ENCODE peak calls at places on chromosomes 16 and 17, in seven cellular contexts. V is naive thymus-derived CD4-positive, alpha-beta T cell; X is adrenal gland; J is GM06990; Q is brain microvascular endothelial cell; H is adipocyte; W is Caco-2. P is an unnamed sample.
A peak's percentile ranks its signal among the peaks of the same experiment; 100 is the strongest.

GRCh38 chr16:11252482-11252931 is 3.5 kb downstream of the SOCS1 start:
- DNase-seq in J (no peak), X (no peak), Q (no peak), H (no peak), V (no peak), W (no peak), P (no peak)

GRCh38 chr17:21039839-21040575 is 2.8 kb downstream of the USP22 start:
- DNase-seq in V (peak; percentile 13), W (peak; percentile 45), Q (no peak), J (no peak), X (no peak), H (peak; percentile 55), P (no peak)

GRCh38 chr16:19524866-19525723 is 1.4 kb downstream of the CCP110 start:
- DNase-seq in Q (no peak), X (no peak), J (no peak), V (no peak), W (no peak), H (no peak), P (no peak)

GRCh38 chr17:40363480-40363838 is 1.1 kb downstream of the GJD3 start:
- DNase-seq in W (no peak), V (no peak), X (peak; percentile 38), J (no peak), H (peak; percentile 56), Q (no peak), P (peak; percentile 49)

GRCh38 chr16:70747703-70748631 is 53.0 kb downstream of the VAC14 start:
- DNase-seq in W (no peak), V (no peak), H (no peak), X (no peak), Q (no peak), J (no peak), P (no peak)

GRCh38 chr17:76547183-76547641 is 7.4 kb downstream of the PRCD start:
- DNase-seq in J (no peak), H (peak; percentile 84), V (peak; percentile 63), X (peak; percentile 65), W (peak; percentile 80), Q (peak; percentile 76), P (peak; percentile 75)

GRCh38 chr17:62178579-62178978 is 113.5 kb upstream of the MED13 start:
- DNase-seq in W (no peak), Q (peak; percentile 3), H (peak; percentile 20), J (no peak), V (no peak), X (peak; percentile 22), P (no peak)

GRCh38 chr16:16033208-16033717 is 83.8 kb downstream of the ABCC1 start:
- DNase-seq in Q (no peak), J (no peak), W (no peak), V (peak; percentile 25), X (no peak), H (no peak), P (no peak)

GRCh38 chr16:89401205-89401604 is 89.2 kb downstream of the ANKRD11 start:
- DNase-seq in V (no peak), J (no peak), H (no peak), Q (no peak), W (no peak), X (no peak), P (no peak)
- H3K27me3 ChIP-seq in V (no peaks in the 10 kb centered on the region), J (no peaks in the 10 kb centered on the region), H (no peaks in the 10 kb centered on the region), Q (no peaks in the 10 kb centered on the region), W (no peaks in the 10 kb centered on the region), X (no peaks in the 10 kb centered on the region), P (no peaks in the 10 kb centered on the region)

DNA sequence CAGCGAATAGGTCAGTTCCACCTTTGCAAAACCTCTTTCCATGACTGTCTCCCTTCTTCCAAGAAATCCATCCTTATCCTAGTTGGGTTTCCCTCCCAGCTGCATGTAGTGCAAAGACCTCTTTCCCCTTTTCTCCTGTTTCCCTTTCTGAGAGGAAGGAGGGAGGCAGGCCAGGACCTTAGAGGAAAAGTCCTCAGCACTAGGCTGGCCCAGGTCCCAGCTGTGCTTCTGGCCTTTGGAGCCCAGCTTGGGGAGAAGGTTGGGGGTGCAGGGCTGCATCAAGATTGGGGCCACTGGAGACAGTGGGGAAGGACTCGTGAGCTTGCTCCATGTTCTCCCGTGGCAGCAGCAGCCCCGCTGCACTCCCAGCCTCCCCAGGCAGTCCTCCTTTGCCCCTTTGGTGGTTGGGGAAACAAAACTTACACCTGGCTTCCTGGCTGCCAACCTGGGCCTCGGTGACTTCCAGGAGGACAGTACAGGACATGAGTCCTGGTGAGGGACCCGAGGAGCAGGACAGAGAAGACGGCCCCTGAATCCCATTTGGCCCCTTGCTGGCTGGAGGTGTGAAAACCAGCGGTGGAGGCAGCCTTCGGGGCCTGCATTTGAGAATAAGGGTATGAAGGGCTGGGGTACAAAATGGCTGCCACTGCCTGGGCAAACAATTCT is 480 bp downstream of the HEXIM2 start:
- DNase-seq in Q (no peak), V (no peak), W (no peak), J (no peak), H (no peak), X (no peak), P (no peak)
- H3K4me3 ChIP-seq in Q (peak overlapping the region; percentile 40), V (peak overlapping the region; percentile 70), W (peak overlapping the region; percentile 27), J (peak overlapping the region; percentile 72), H (peak overlapping the region; percentile 73), X (no peak overlapping the region), P (peak overlapping the region; percentile 37)

DNA sequence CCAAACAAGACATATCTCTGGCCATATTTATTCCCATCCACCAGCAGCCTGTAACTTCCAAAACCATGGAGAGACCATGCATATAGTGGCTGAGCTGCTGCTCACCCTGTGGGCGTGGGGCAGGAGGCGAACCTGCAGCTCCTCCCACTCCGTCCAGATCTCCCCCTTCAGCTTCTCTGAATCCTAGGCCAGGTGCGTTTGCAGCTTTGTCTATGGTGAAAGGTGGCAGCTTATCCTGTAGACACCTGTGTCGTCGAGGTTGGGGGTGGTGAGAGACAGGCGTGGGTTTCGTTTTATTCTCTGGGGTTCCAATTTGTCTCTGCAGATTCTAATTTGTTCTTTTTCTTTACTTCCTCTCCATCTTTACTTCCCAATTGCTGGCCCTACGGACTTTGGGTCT is 9.7 kb upstream of the ANKS4B start:
- DNase-seq in H (no peak), V (no peak), Q (no peak), J (no peak), W (peak; percentile 5), X (no peak), P (no peak)
- H3K27me3 ChIP-seq in H (peaks cover 27% of the 10 kb centered on the region), V (no peaks in the 10 kb centered on the region), Q (peaks cover 4% of the 10 kb centered on the region), J (no peaks in the 10 kb centered on the region), W (no peaks in the 10 kb centered on the region), X (peaks cover 8% of the 10 kb centered on the region), P (no peaks in the 10 kb centered on the region)

GRCh38 chr17:75542184-75542583 is 16.7 kb downstream of the LLGL2 start:
- DNase-seq in W (no peak), J (no peak), H (no peak), X (no peak), Q (no peak), V (no peak), P (no peak)
- H3K4me3 ChIP-seq in W (no peak overlapping the region), J (no peak overlapping the region), H (no peak overlapping the region), X (no peak overlapping the region), Q (no peak overlapping the region), V (no peak overlapping the region), P (no peak overlapping the region)

GRCh38 chr17:77886387-77886728 is 72.1 kb upstream of the TNRC6C start:
- DNase-seq in V (no peak), Q (no peak), W (no peak), X (no peak), J (no peak), H (no peak), P (peak; percentile 39)

GRCh38 chr17:77885678-77886386 is 72.7 kb upstream of the TNRC6C start:
- DNase-seq in H (no peak), Q (no peak), W (no peak), X (no peak), J (no peak), V (no peak), P (no peak)

GRCh38 chr17:77888242-77889134 is 70.0 kb upstream of the TNRC6C start:
- DNase-seq in Q (no peak), W (no peak), H (no peak), J (no peak), V (no peak), X (no peak), P (no peak)

GRCh38 chr17:77887464-77888241 is 70.8 kb upstream of the TNRC6C start:
- DNase-seq in X (peak; percentile 82), W (peak; percentile 66), H (peak; percentile 85), J (peak; percentile 35), Q (peak; percentile 64), V (peak; percentile 84), P (peak; percentile 81)

DNA sequence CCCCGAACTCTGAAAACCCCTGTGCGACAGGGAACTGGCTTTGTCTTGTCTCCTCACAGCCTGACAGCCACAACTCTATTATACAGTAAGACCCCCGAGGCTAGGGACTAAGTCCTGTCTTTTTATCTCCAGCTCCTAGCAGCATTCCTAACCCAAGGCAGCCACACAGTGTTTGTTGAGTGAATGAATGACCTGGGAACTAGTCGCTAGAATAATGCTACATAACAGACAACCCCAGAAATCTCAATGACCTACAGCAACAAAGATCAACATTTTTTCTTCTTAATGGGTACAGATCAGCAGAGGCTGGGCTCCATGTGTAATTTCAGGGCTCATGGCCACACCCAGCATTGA is 71.4 kb upstream of the TNRC6C start:
- DNase-seq in Q (no peak), H (no peak), J (no peak), V (no peak), W (no peak), X (no peak), P (no peak)
- H3K27me3 ChIP-seq in Q (peaks cover 26% of the 10 kb centered on the region), H (peaks cover 33% of the 10 kb centered on the region), J (peaks cover 3% of the 10 kb centered on the region), V (no peaks in the 10 kb centered on the region), W (peaks cover 4% of the 10 kb centered on the region), X (peaks cover 4% of the 10 kb centered on the region), P (no peaks in the 10 kb centered on the region)

DNA sequence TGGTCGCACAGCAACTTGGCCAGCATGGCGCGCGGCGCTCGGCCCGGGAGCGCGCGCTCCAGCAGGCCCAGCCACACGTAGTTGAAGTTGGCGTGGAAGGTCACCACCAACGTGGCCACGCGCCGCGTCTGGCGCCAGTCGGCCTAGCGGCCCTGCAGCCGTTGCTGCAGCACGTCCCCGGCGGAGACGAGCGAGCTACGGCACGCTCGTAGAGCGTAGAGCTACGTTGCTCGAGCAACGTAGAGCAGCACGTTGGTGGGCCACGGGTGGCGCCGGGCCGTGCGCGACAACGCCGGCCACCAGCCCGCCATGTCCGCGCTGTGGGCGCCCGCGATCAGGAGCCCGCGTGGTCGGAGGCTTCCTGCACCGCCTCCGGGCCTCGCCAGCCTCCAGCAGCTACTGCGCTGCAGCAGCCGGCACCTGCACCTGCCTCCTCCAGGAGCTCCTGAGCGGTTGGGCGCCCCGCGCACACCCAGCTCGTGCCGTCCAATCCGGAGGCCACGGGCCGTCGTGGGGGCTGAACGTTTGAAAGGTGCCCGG is 13.4 kb upstream of the SULT1A1 start:
- DNase-seq in H (no peak), X (peak; percentile 55), J (peak; percentile 74), Q (no peak), W (peak; percentile 83), V (peak; percentile 74), P (no peak)
- H3K4me3 ChIP-seq in H (peak overlapping the region; percentile 65), X (no peak overlapping the region), J (peak overlapping the region; percentile 48), Q (peak overlapping the region; percentile 31), W (peak overlapping the region; percentile 96), V (peak overlapping the region; percentile 70), P (peak overlapping the region; percentile 51)

GRCh38 chr16:54965464-54965863 is 34.8 kb downstream of the IRX5 start:
- DNase-seq in J (no peak), X (no peak), Q (no peak), W (no peak), V (no peak), H (no peak), P (no peak)
- H3K27me3 ChIP-seq in J (no peaks in the 10 kb centered on the region), X (no peaks in the 10 kb centered on the region), Q (no peaks in the 10 kb centered on the region), W (no peaks in the 10 kb centered on the region), V (no peaks in the 10 kb centered on the region), H (peaks cover 7% of the 10 kb centered on the region), P (no peaks in the 10 kb centered on the region)

GRCh38 chr17:63960430-63960829 is 12.3 kb downstream of the SCN4A start:
- DNase-seq in X (no peak), W (no peak), V (no peak), Q (no peak), J (no peak), H (no peak), P (no peak)
- H3K4me3 ChIP-seq in X (no peak overlapping the region), W (no peak overlapping the region), V (no peak overlapping the region), Q (no peak overlapping the region), J (no peak overlapping the region), H (peak overlapping the region; percentile 72), P (no peak overlapping the region)

P was measured in heart left ventricle.